ENCODE peak calls at places on chromosomes 11 and 22, in eight cellular contexts. S is stimulated activated naive CD8-positive, alpha-beta T cell treated with anti-CD3 and anti-CD28 coated beads, Interleukin-15, Interleukin-2, amounts not matched to agents 100 U/mL and 50 U/mL, for 24 hours; G is stimulated activated CD4-positive, alpha-beta T cell treated with anti-CD3 and anti-CD28 coated beads, Interleukin-1b, Interleukin-23, amount 100 ng/mL, for 24 hours; B is lower lobe of right lung; W is A549; V is CD8-positive, alpha-beta memory T cell; D is activated CD4-positive, CD25-positive, alpha-beta regulatory T cell; U is T follicular helper cell. F is an unnamed sample.

GRCh38 chr11:1298695-1299492 is 10.5 kb downstream of the TOLLIP start:
- DNase-seq in S (no peak), G (no peak), B (peak; percentile 93), W (peak; percentile 76), V (no peak), D (no peak), U (no peak), F (no peak)

GRCh38 chr11:14819596-14819995 is 72.4 kb downstream of the CYP2R1 start:
- DNase-seq in S (no peak), G (no peak), B (no peak), W (no peak), V (no peak), D (no peak), U (no peak), F (no peak)

GRCh38 chr11:63590024-63590788 is 24.0 kb downstream of the PLAAT3 start:
- DNase-seq in S (no peak), G (no peak), B (no peak), W (no peak), V (no peak), D (no peak), U (no peak), F (no peak)

GRCh38 chr22:30763815-30764686 is 69.4 kb downstream of the OSBP2 start:
- DNase-seq in S (peak; percentile 41), G (peak; percentile 27), B (no peak), W (peak; percentile 84), V (peak; percentile 57), D (peak; percentile 10), U (peak; percentile 38), F (no peak)

GRCh38 chr11:85766801-85767200 is 44.1 kb downstream of the SYTL2 start:
- DNase-seq in S (no peak), G (no peak), B (no peak), W (no peak), V (no peak), D (no peak), U (no peak), F (no peak)

GRCh38 chr22:44108806-44109385 is 71.8 kb upstream of the PARVG start:
- DNase-seq in S (no peak), G (no peak), B (no peak), W (no peak), V (no peak), D (no peak), U (no peak), F (no peak)

GRCh38 chr11:104005234-104005855 is 31.1 kb upstream of the DDI1 start:
- DNase-seq in S (no peak), G (no peak), B (no peak), W (no peak), V (no peak), D (no peak), U (no peak), F (no peak)

GRCh38 chr11:86511086-86511551 is 136.4 kb downstream of the CCDC81 start:
- DNase-seq in S (no peak), G (no peak), B (no peak), W (peak; percentile 44), V (no peak), D (no peak), U (no peak), F (no peak)

GRCh38 chr22:30309981-30310672 is 16.6 kb downstream of the TBC1D10A start:
- DNase-seq in S (no peak), G (no peak), B (peak; percentile 71), W (no peak), V (peak; percentile 74), D (no peak), U (no peak), F (no peak)

GRCh38 chr11:133956650-133957633 is at the start of gene IGSF9B:
- DNase-seq in S (peak; percentile 91), G (peak; percentile 84), B (peak; percentile 87), W (peak; percentile 81), V (peak; percentile 93), D (peak; percentile 77), U (peak; percentile 85), F (no peak)

GRCh38 chr22:20268350-20269012 is 363 bp upstream of the RTN4R start:
- DNase-seq in S (peak; percentile 75), G (peak; percentile 39), B (peak; percentile 75), W (peak; percentile 44), V (peak; percentile 58), D (peak; percentile 26), U (peak; percentile 27), F (no peak)

GRCh38 chr22:24706050-24706449 is 68.5 kb downstream of the PIWIL3 start:
- DNase-seq in S (no peak), G (no peak), B (no peak), W (peak; percentile 12), V (no peak), D (no peak), U (no peak), F (no peak)

GRCh38 chr11:132959663-132960062 is 572.6 kb downstream of the OPCML start:
- DNase-seq in S (no peak), G (no peak), B (no peak), W (no peak), V (no peak), D (no peak), U (no peak), F (no peak)

GRCh38 chr11:68328374-68329091 is 16.1 kb downstream of the LRP5 start:
- DNase-seq in S (peak; percentile 61), G (no peak), B (no peak), W (no peak), V (no peak), D (no peak), U (no peak), F (no peak)

GRCh38 chr11:62001450-62002178 is 34.2 kb upstream of the FTH1 start:
- DNase-seq in S (no peak), G (no peak), B (no peak), W (peak; percentile 61), V (no peak), D (no peak), U (no peak), F (no peak)

GRCh38 chr11:80146231-80146630 is 705.4 kb upstream of the TENM4 start:
- DNase-seq in S (no peak), G (no peak), B (no peak), W (no peak), V (no peak), D (no peak), U (no peak), F (no peak)

GRCh38 chr11:33682446-33682845 is 18.2 kb downstream of the C11orf91 start:
- DNase-seq in S (no peak), G (no peak), B (no peak), W (no peak), V (no peak), D (no peak), U (no peak), F (no peak)

GRCh38 chr11:61544466-61544865 is 35.9 kb downstream of the LRRC10B start:
- DNase-seq in S (no peak), G (no peak), B (no peak), W (no peak), V (no peak), D (no peak), U (no peak), F (no peak)

GRCh38 chr11:102061276-102061675 is 14.0 kb downstream of the CFAP300 start:
- DNase-seq in S (no peak), G (no peak), B (no peak), W (no peak), V (no peak), D (no peak), U (no peak), F (no peak)

GRCh38 chr11:65530157-65530496 is 5.2 kb downstream of the SCYL1 start:
- DNase-seq in S (no peak), G (no peak), B (no peak), W (peak; percentile 58), V (peak; percentile 45), D (no peak), U (no peak), F (peak; percentile 16)

GRCh38 chr11:32266611-32267010 is 168.7 kb downstream of the WT1 start:
- DNase-seq in S (no peak), G (no peak), B (no peak), W (no peak), V (no peak), D (no peak), U (no peak), F (no peak)

GRCh38 chr11:24068197-24068596 is 428.7 kb upstream of the LUZP2 start:
- DNase-seq in S (no peak), G (no peak), B (no peak), W (no peak), V (no peak), D (no peak), U (no peak), F (no peak)

GRCh38 chr22:26461188-26461810 is 22.3 kb downstream of the HPS4 start:
- DNase-seq in S (peak; percentile 69), G (no peak), B (peak; percentile 58), W (peak; percentile 32), V (peak; percentile 19), D (peak; percentile 28), U (peak; percentile 12), F (no peak)

GRCh38 chr11:64297722-64298358 is 2.3 kb upstream of the CATSPERZ start:
- DNase-seq in S (no peak), G (no peak), B (peak; percentile 60), W (no peak), V (no peak), D (no peak), U (no peak), F (no peak)

GRCh38 chr22:38733329-38734202 is 22.2 kb downstream of the SUN2 start:
- DNase-seq in S (peak; percentile 67), G (no peak), B (no peak), W (peak; percentile 29), V (peak; percentile 65), D (no peak), U (peak; percentile 28), F (no peak)

F was measured in SW 1271.